ENCODE peak calls at places on chromosomes 13 and 19, in nine cellular contexts. One of them, this sample, is unnamed. For H3K36me3, the result is how much of the 10 kb centered on the place peaks cover.

GRCh38 chr19:43316591-43317319 is 36.7 kb upstream of the CD177 start:
- DNase-seq in cardiac muscle cell: no peak
- DNase-seq in Panc1: peak
- DNase-seq in spleen: no peak
- DNase-seq in left ventricle myocardium inferior: no peak
- DNase-seq in thyroid gland: no peak
- DNase-seq in adrenal gland: no peak
- DNase-seq in uterus: no peak
- DNase-seq in fibroblast of lung: peak
- DNase-seq in this sample: no peak

GRCh38 chr13:23984541-23984940 is 87.2 kb upstream of the C1QTNF9B start:
- DNase-seq in spleen: no peak
- DNase-seq in adrenal gland: no peak
- DNase-seq in Panc1: no peak
- DNase-seq in cardiac muscle cell: no peak
- DNase-seq in thyroid gland: peak
- DNase-seq in fibroblast of lung: no peak
- DNase-seq in uterus: no peak
- DNase-seq in left ventricle myocardium inferior: no peak
- DNase-seq in this sample: no peak

GRCh38 chr19:28534740-28535351 is 678.1 kb downstream of the UQCRFS1 start:
- DNase-seq in spleen: no peak
- DNase-seq in fibroblast of lung: no peak
- DNase-seq in adrenal gland: no peak
- DNase-seq in Panc1: no peak
- DNase-seq in thyroid gland: no peak
- DNase-seq in uterus: no peak
- DNase-seq in left ventricle myocardium inferior: no peak
- DNase-seq in cardiac muscle cell: no peak
- DNase-seq in this sample: no peak

GRCh38 chr13:35723061-35723461 is 246.6 kb upstream of the MAB21L1 start:
- DNase-seq in thyroid gland: no peak
- DNase-seq in left ventricle myocardium inferior: no peak
- DNase-seq in spleen: no peak
- DNase-seq in cardiac muscle cell: no peak
- DNase-seq in fibroblast of lung: peak
- DNase-seq in adrenal gland: no peak
- DNase-seq in uterus: peak
- DNase-seq in Panc1: no peak
- DNase-seq in this sample: no peak

GRCh38 chr13:35472308-35473008 is 4.0 kb downstream of the MAB21L1 start:
- DNase-seq in left ventricle myocardium inferior: no peak
- DNase-seq in uterus: no peak
- DNase-seq in adrenal gland: no peak
- DNase-seq in thyroid gland: no peak
- DNase-seq in cardiac muscle cell: no peak
- DNase-seq in spleen: no peak
- DNase-seq in Panc1: no peak
- DNase-seq in fibroblast of lung: no peak
- DNase-seq in this sample: no peak

GRCh38 chr13:95552539-95553270 is at the start of gene CLDN10:
- DNase-seq in uterus: no peak
- DNase-seq in fibroblast of lung: no peak
- DNase-seq in thyroid gland: no peak
- DNase-seq in left ventricle myocardium inferior: no peak
- DNase-seq in adrenal gland: no peak
- DNase-seq in cardiac muscle cell: peak
- DNase-seq in spleen: peak
- DNase-seq in Panc1: no peak
- DNase-seq in this sample: no peak

GRCh38 chr13:74931698-74932433 is 550.1 kb downstream of the TBC1D4 start:
- DNase-seq in adrenal gland: no peak
- DNase-seq in cardiac muscle cell: no peak
- DNase-seq in uterus: no peak
- DNase-seq in Panc1: no peak
- DNase-seq in left ventricle myocardium inferior: no peak
- DNase-seq in spleen: no peak
- DNase-seq in thyroid gland: no peak
- DNase-seq in fibroblast of lung: no peak
- DNase-seq in this sample: no peak

GRCh38 chr13:40420160-40420740 is 246.2 kb downstream of the FOXO1 start:
- DNase-seq in uterus: no peak
- DNase-seq in thyroid gland: no peak
- DNase-seq in fibroblast of lung: no peak
- DNase-seq in spleen: no peak
- DNase-seq in left ventricle myocardium inferior: no peak
- DNase-seq in Panc1: no peak
- DNase-seq in cardiac muscle cell: no peak
- DNase-seq in adrenal gland: no peak
- DNase-seq in this sample: no peak

GRCh38 chr19:50723069-50723468 is at the start of gene CLEC11A:
- DNase-seq in uterus: peak
- DNase-seq in left ventricle myocardium inferior: peak
- DNase-seq in spleen: no peak
- DNase-seq in cardiac muscle cell: no peak
- DNase-seq in adrenal gland: no peak
- DNase-seq in fibroblast of lung: peak
- DNase-seq in Panc1: no peak
- DNase-seq in thyroid gland: peak
- DNase-seq in this sample: peak

GRCh38 chr13:22461854-22462565 is 718.8 kb upstream of the SGCG start:
- DNase-seq in spleen: no peak
- DNase-seq in left ventricle myocardium inferior: no peak
- DNase-seq in cardiac muscle cell: no peak
- DNase-seq in fibroblast of lung: peak
- DNase-seq in uterus: no peak
- DNase-seq in adrenal gland: peak
- DNase-seq in Panc1: no peak
- DNase-seq in thyroid gland: no peak
- DNase-seq in this sample: no peak

GRCh38 chr13:28239374-28239773 is 101.0 kb downstream of the PAN3 start:
- DNase-seq in thyroid gland: no peak
- DNase-seq in adrenal gland: no peak
- DNase-seq in fibroblast of lung: peak
- DNase-seq in left ventricle myocardium inferior: no peak
- DNase-seq in Panc1: no peak
- DNase-seq in cardiac muscle cell: no peak
- DNase-seq in uterus: no peak
- DNase-seq in spleen: no peak
- DNase-seq in this sample: peak

GRCh38 chr13:109146912-109147624 is 517.7 kb downstream of the MYO16 start:
- DNase-seq in fibroblast of lung: peak
- DNase-seq in Panc1: peak
- DNase-seq in adrenal gland: no peak
- DNase-seq in uterus: no peak
- DNase-seq in cardiac muscle cell: no peak
- DNase-seq in left ventricle myocardium inferior: no peak
- DNase-seq in spleen: no peak
- DNase-seq in thyroid gland: no peak
- DNase-seq in this sample: peak

GRCh38 chr13:99293178-99293577 is 14.0 kb downstream of the GPR183 start:
- DNase-seq in fibroblast of lung: no peak
- DNase-seq in uterus: no peak
- DNase-seq in Panc1: no peak
- DNase-seq in adrenal gland: no peak
- DNase-seq in cardiac muscle cell: no peak
- DNase-seq in thyroid gland: no peak
- DNase-seq in spleen: no peak
- DNase-seq in left ventricle myocardium inferior: no peak
- DNase-seq in this sample: no peak

DNA sequence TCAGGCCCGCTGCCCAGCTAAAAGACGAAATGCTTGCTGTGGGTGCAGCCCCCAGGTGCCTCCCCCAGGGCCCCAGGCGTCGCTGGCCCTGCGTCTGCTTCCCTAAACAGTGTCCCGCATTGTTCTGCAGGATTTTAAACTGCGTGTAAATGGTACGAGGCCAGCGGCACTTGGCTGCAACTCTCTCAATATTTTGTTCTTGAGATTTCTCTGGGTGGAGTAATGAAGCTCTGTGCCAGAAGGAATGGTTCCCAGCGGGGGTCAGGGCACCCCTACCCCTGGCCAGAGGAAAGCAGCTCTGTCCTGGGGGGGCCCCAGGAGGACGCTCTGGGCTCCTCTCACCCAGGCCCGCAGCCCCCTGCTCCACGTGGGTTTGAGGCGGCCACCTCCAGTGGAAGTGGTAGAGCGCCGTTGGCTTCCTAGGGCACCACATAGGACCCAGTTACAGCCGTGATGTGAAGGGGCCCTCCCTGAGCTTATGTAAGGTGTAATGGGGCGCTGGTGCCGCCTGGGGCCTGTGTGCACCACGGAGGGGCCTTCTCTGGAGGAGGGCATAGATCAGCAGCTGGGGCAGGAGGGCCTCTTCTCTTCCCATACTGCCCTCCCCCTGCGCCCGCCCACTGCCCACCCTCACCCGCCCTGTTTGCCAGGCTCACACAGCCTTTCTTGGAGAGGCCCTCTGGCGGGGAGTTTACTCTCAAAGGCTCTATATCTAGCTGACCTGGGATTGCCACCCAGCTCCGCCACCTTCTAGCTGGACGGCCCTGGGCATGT is 19.8 kb downstream of the PAK4 start:
- DNase-seq in left ventricle myocardium inferior: no peak
- DNase-seq in spleen: no peak
- DNase-seq in fibroblast of lung: no peak
- DNase-seq in Panc1: no peak
- DNase-seq in thyroid gland: peak
- DNase-seq in cardiac muscle cell: no peak
- DNase-seq in adrenal gland: no peak
- DNase-seq in uterus: no peak
- DNase-seq in this sample: no peak
- TF ChIP-seq CTCF in left ventricle myocardium inferior: peak
- TF ChIP-seq CTCF in spleen: no peak
- TF ChIP-seq CTCF in fibroblast of lung: no peak
- TF ChIP-seq CTCF in Panc1: no peak
- TF ChIP-seq CTCF in thyroid gland: peak
- TF ChIP-seq CTCF in cardiac muscle cell: no peak
- TF ChIP-seq CTCF in adrenal gland: no peak
- TF ChIP-seq CTCF in uterus: no peak
- TF ChIP-seq CTCF in this sample: peak

DNA sequence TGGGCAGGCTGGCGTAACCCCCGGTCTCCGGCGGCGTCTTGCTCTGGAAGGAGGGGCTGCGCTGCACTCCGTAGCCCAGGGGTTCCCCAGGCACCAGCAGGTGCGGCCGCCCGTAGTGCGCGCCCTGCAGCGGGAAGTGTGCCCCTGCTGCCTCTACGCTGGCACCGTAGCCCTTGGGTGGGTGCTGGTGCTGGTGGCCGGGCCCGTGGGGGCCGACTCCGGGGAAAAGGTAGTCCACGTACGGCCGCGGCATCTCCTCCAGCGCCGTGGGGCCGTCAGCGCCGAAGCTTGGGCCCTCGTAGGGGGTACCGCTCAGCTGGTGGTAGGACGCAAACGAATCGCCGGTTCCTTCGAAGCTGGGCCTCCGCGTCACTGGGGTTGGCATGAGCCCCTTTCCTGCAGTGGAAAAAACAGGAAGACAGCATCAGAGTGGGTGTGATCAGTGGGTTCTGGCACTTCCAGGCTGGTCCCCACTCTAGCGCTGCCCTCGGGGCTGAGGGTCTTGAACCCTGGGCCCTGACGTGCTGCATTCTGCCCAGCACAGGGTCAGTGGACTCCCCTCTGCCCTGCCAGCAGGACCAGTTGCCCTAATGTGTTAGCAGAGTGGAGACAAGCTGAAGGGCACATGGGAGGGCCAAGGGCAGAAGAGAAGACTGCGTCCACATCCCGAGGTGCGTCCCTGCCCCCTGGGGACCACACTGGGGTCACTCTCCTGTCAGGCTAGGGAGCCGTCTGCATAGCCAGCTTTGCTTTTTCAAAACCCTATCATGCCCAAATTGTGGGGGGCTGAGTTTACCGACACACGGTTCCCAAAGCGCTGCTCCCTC is 72.3 kb downstream of the LATS2 start:
- DNase-seq in thyroid gland: no peak
- DNase-seq in fibroblast of lung: no peak
- DNase-seq in left ventricle myocardium inferior: no peak
- DNase-seq in spleen: no peak
- DNase-seq in Panc1: no peak
- DNase-seq in cardiac muscle cell: no peak
- DNase-seq in adrenal gland: no peak
- DNase-seq in uterus: no peak
- DNase-seq in this sample: no peak
- H3K36me3 ChIP-seq in thyroid gland: under half
- H3K36me3 ChIP-seq in fibroblast of lung: under half
- H3K36me3 ChIP-seq in left ventricle myocardium inferior: half or more
- H3K36me3 ChIP-seq in spleen: under half
- H3K36me3 ChIP-seq in Panc1: under half
- H3K36me3 ChIP-seq in cardiac muscle cell: under half
- H3K36me3 ChIP-seq in adrenal gland: under half
- H3K36me3 ChIP-seq in uterus: under half
- H3K36me3 ChIP-seq in this sample: under half

GRCh38 chr19:56071151-56071550 is 49.9 kb downstream of the ZNF787 start:
- DNase-seq in left ventricle myocardium inferior: no peak
- DNase-seq in fibroblast of lung: no peak
- DNase-seq in thyroid gland: no peak
- DNase-seq in adrenal gland: no peak
- DNase-seq in spleen: peak
- DNase-seq in uterus: no peak
- DNase-seq in cardiac muscle cell: no peak
- DNase-seq in Panc1: no peak
- DNase-seq in this sample: no peak
- TF ChIP-seq CTCF in left ventricle myocardium inferior: peak
- TF ChIP-seq CTCF in fibroblast of lung: no peak
- TF ChIP-seq CTCF in thyroid gland: no peak
- TF ChIP-seq CTCF in adrenal gland: no peak
- TF ChIP-seq CTCF in spleen: no peak
- TF ChIP-seq CTCF in uterus: no peak
- TF ChIP-seq CTCF in cardiac muscle cell: peak
- TF ChIP-seq CTCF in Panc1: peak
- TF ChIP-seq CTCF in this sample: peak

GRCh38 chr19:1392939-1393530 is 8.3 kb downstream of the GAMT start:
- DNase-seq in thyroid gland: no peak
- DNase-seq in adrenal gland: no peak
- DNase-seq in uterus: no peak
- DNase-seq in spleen: no peak
- DNase-seq in Panc1: no peak
- DNase-seq in left ventricle myocardium inferior: no peak
- DNase-seq in fibroblast of lung: no peak
- DNase-seq in cardiac muscle cell: no peak
- DNase-seq in this sample: no peak

GRCh38 chr19:1389033-1389940 is 5.6 kb downstream of the NDUFS7 start:
- DNase-seq in cardiac muscle cell: no peak
- DNase-seq in thyroid gland: no peak
- DNase-seq in uterus: no peak
- DNase-seq in spleen: no peak
- DNase-seq in fibroblast of lung: no peak
- DNase-seq in adrenal gland: no peak
- DNase-seq in left ventricle myocardium inferior: no peak
- DNase-seq in Panc1: no peak
- DNase-seq in this sample: no peak

GRCh38 chr19:1392407-1392806 is 8.7 kb downstream of the NDUFS7 start:
- DNase-seq in adrenal gland: no peak
- DNase-seq in left ventricle myocardium inferior: no peak
- DNase-seq in uterus: no peak
- DNase-seq in Panc1: no peak
- DNase-seq in fibroblast of lung: no peak
- DNase-seq in spleen: no peak
- DNase-seq in cardiac muscle cell: no peak
- DNase-seq in thyroid gland: no peak
- DNase-seq in this sample: no peak

GRCh38 chr19:1388637-1389026 is 4.9 kb downstream of the NDUFS7 start:
- DNase-seq in thyroid gland: no peak
- DNase-seq in uterus: no peak
- DNase-seq in spleen: no peak
- DNase-seq in adrenal gland: no peak
- DNase-seq in fibroblast of lung: no peak
- DNase-seq in Panc1: no peak
- DNase-seq in left ventricle myocardium inferior: no peak
- DNase-seq in cardiac muscle cell: no peak
- DNase-seq in this sample: no peak

GRCh38 chr19:1390594-1391423 is 7.1 kb downstream of the NDUFS7 start:
- DNase-seq in thyroid gland: no peak
- DNase-seq in adrenal gland: no peak
- DNase-seq in fibroblast of lung: no peak
- DNase-seq in left ventricle myocardium inferior: no peak
- DNase-seq in cardiac muscle cell: no peak
- DNase-seq in Panc1: no peak
- DNase-seq in uterus: no peak
- DNase-seq in spleen: no peak
- DNase-seq in this sample: no peak
- H3K36me3 ChIP-seq in thyroid gland: under half
- H3K36me3 ChIP-seq in adrenal gland: under half
- H3K36me3 ChIP-seq in fibroblast of lung: under half
- H3K36me3 ChIP-seq in left ventricle myocardium inferior: half or more
- H3K36me3 ChIP-seq in cardiac muscle cell: under half
- H3K36me3 ChIP-seq in Panc1: under half
- H3K36me3 ChIP-seq in uterus: under half
- H3K36me3 ChIP-seq in spleen: half or more
- H3K36me3 ChIP-seq in this sample: under half